ENCODE peak calls at places on chromosome 13, in five cellular contexts. R is activated CD8-positive, alpha-beta memory T cell treated with anti-CD3 and anti-CD28 coated beads, Interleukin-2, amount 10 ng/mL, durations not matched to agents 7 days and 5 days; D is heart right ventricle; U is sciatic nerve; M is stimulated activated memory B cell treated with anti-CD40 and anti-IgM and Interleukin-4, amounts not matched to agents 10 μg/mL and 1 μg/mL and 100 μg/mL, for 72 hours. L is an unnamed sample.

GRCh38 chr13:99275093-99275469 is 16.9 kb upstream of the GPR18 start:
- ATAC-seq in R (peak; percentile 78), D (peak; percentile 35), U (no peak), M (no peak), L (no peak)

GRCh38 chr13:39823063-39823713 is 167.7 kb downstream of the COG6 start:
- ATAC-seq in R (no peak), D (no peak), U (no peak), M (no peak), L (no peak)

GRCh38 chr13:90500569-90500968 is 846.9 kb upstream of the MIR17HG start:
- ATAC-seq in R (no peak), D (peak; percentile 72), U (no peak), M (no peak), L (no peak)

GRCh38 chr13:50365300-50365682 is 350.0 kb downstream of the KCNRG start:
- ATAC-seq in R (peak; percentile 38), D (no peak), U (no peak), M (no peak), L (no peak)

GRCh38 chr13:109366521-109366920 is 419.9 kb downstream of the IRS2 start:
- ATAC-seq in R (no peak), D (no peak), U (no peak), M (no peak), L (no peak)

GRCh38 chr13:98443329-98443728 is 133.6 kb downstream of the STK24 start:
- ATAC-seq in R (no peak), D (no peak), U (no peak), M (no peak), L (no peak)

GRCh38 chr13:47897411-47898050 is 103.5 kb downstream of the SUCLA2 start:
- ATAC-seq in R (no peak), D (no peak), U (no peak), M (no peak), L (no peak)

GRCh38 chr13:95137096-95137495 is 164.2 kb downstream of the ABCC4 start:
- ATAC-seq in R (peak; percentile 30), D (no peak), U (no peak), M (peak; percentile 50), L (no peak)

GRCh38 chr13:47672982-47673670 is 327.9 kb downstream of the SUCLA2 start:
- ATAC-seq in R (no peak), D (peak; percentile 93), U (peak; percentile 98), M (no peak), L (peak; percentile 95)

GRCh38 chr13:108193806-108194205 is 21.5 kb downstream of the LIG4 start:
- ATAC-seq in R (no peak), D (no peak), U (no peak), M (no peak), L (no peak)

GRCh38 chr13:112931028-112931934 is 37.7 kb upstream of the MCF2L start:
- ATAC-seq in R (peak; percentile 23), D (peak; percentile 36), U (peak; percentile 83), M (no peak), L (peak; percentile 41)

GRCh38 chr13:44763604-44764311 is 187.6 kb upstream of the TSC22D1 start:
- ATAC-seq in R (no peak), D (peak; percentile 68), U (peak; percentile 78), M (no peak), L (peak; percentile 20)

GRCh38 chr13:51849145-51850101 is 4.4 kb upstream of the TMEM272 start:
- ATAC-seq in R (peak; percentile 64), D (no peak), U (peak; percentile 38), M (no peak), L (no peak)

GRCh38 chr13:21933001-21933400 is 262.1 kb downstream of the FGF9 start:
- ATAC-seq in R (no peak), D (no peak), U (no peak), M (no peak), L (no peak)

GRCh38 chr13:50140742-50141659 is 125.8 kb downstream of the KCNRG start:
- ATAC-seq in R (no peak), D (no peak), U (peak; percentile 78), M (no peak), L (no peak)

GRCh38 chr13:43916828-43917227 is 37.1 kb downstream of the LACC1 start:
- ATAC-seq in R (no peak), D (no peak), U (peak; percentile 93), M (no peak), L (no peak)

GRCh38 chr13:90689111-90689510 is 658.4 kb upstream of the MIR17HG start:
- ATAC-seq in R (no peak), D (no peak), U (no peak), M (no peak), L (no peak)

GRCh38 chr13:91709180-91709579 is 310.8 kb downstream of the GPC5 start:
- ATAC-seq in R (no peak), D (no peak), U (no peak), M (no peak), L (no peak)

GRCh38 chr13:30331331-30331771 is 24.0 kb upstream of the KATNAL1 start:
- ATAC-seq in R (no peak), D (peak; percentile 61), U (peak; percentile 88), M (no peak), L (peak; percentile 67)

GRCh38 chr13:101473458-101473857 is 21.0 kb downstream of the ITGBL1 start:
- ATAC-seq in R (no peak), D (no peak), U (peak; percentile 66), M (peak; percentile 41), L (no peak)

GRCh38 chr13:50386527-50387123 is 371.4 kb downstream of the KCNRG start:
- ATAC-seq in R (no peak), D (peak; percentile 79), U (peak; percentile 77), M (no peak), L (no peak)

GRCh38 chr13:32587774-32588165 is 1.5 kb downstream of the PDS5B start:
- ATAC-seq in R (no peak), D (no peak), U (peak; percentile 2), M (no peak), L (no peak)

GRCh38 chr13:106336663-106337062 is 198.8 kb downstream of the EFNB2 start:
- ATAC-seq in R (no peak), D (no peak), U (no peak), M (no peak), L (no peak)

GRCh38 chr13:101140087-101140770 is 276.1 kb downstream of the NALCN start:
- ATAC-seq in R (no peak), D (no peak), U (no peak), M (no peak), L (no peak)

GRCh38 chr13:96994849-96995243 is 570 bp upstream of the OXGR1 start:
- ATAC-seq in R (no peak), D (no peak), U (no peak), M (no peak), L (no peak)

GRCh38 chr13:27463500-27463899 is 13.1 kb upstream of the MTIF3 start:
- ATAC-seq in R (peak; percentile 84), D (peak; percentile 34), U (no peak), M (peak; percentile 8), L (no peak)

GRCh38 chr13:108478179-108478578 is 151.2 kb upstream of the MYO16 start:
- ATAC-seq in R (no peak), D (no peak), U (no peak), M (no peak), L (no peak)

GRCh38 chr13:88622362-88622973 is 951.3 kb downstream of the SLITRK5 start:
- ATAC-seq in R (no peak), D (no peak), U (no peak), M (no peak), L (peak; percentile 19)

GRCh38 chr13:75829874-75830273 is 193.7 kb downstream of the LMO7 start:
- ATAC-seq in R (no peak), D (no peak), U (no peak), M (no peak), L (no peak)

GRCh38 chr13:98664047-98664446 is 87.1 kb upstream of the STK24 start:
- ATAC-seq in R (peak; percentile 78), D (no peak), U (no peak), M (peak; percentile 69), L (no peak)

GRCh38 chr13:76667551-76667950 is 218.7 kb downstream of the KCTD12 start:
- ATAC-seq in R (no peak), D (no peak), U (peak; percentile 85), M (no peak), L (peak; percentile 29)

GRCh38 chr13:41327994-41328778 is 17.1 kb downstream of the NAA16 start:
- ATAC-seq in R (peak; percentile 36), D (peak; percentile 37), U (no peak), M (no peak), L (no peak)

GRCh38 chr13:26961890-26962615 is 201.5 kb upstream of the GPR12 start:
- ATAC-seq in R (no peak), D (no peak), U (no peak), M (no peak), L (no peak)

GRCh38 chr13:71358218-71358617 is 508.8 kb downstream of the DACH1 start:
- ATAC-seq in R (no peak), D (no peak), U (no peak), M (no peak), L (no peak)

GRCh38 chr13:90830782-90831181 is 516.7 kb upstream of the MIR17HG start:
- ATAC-seq in R (no peak), D (no peak), U (no peak), M (no peak), L (no peak)

GRCh38 chr13:110266983-110267382 is 40.0 kb downstream of the COL4A1 start:
- ATAC-seq in R (no peak), D (no peak), U (no peak), M (no peak), L (no peak)

GRCh38 chr13:90750957-90751356 is 596.5 kb upstream of the MIR17HG start:
- ATAC-seq in R (no peak), D (no peak), U (no peak), M (no peak), L (no peak)

GRCh38 chr13:99459101-99459500 is 42.2 kb upstream of the TM9SF2 start:
- ATAC-seq in R (peak; percentile 60), D (no peak), U (no peak), M (no peak), L (no peak)

GRCh38 chr13:100131863-100132574 is 43.1 kb downstream of the PCCA start:
- ATAC-seq in R (peak; percentile 82), D (peak; percentile 47), U (no peak), M (peak; percentile 72), L (no peak)

L was measured in gastroesophageal sphincter.